ENCODE peak calls at places on chromosomes 1 and 21, in eight cellular contexts. C, K, Y, Q, P, S, H and J are unnamed samples.

GRCh38 chr1:2330511-2331199 is 60.7 kb downstream of the MORN1 start:
- DNase-seq in H (no peak), P (no peak), Q (no peak), K (no peak), S (no peak), C (no peak), Y (no peak), J (peak)

GRCh38 chr1:230167419-230167852 is 100.4 kb downstream of the GALNT2 start:
- DNase-seq in H (no peak), S (peak), Q (peak), K (peak), P (peak), Y (peak), C (peak), J (peak)

GRCh38 chr1:241591317-241591716 is 48.9 kb downstream of the CHML start:
- DNase-seq in Q (no peak), H (no peak), Y (no peak), S (no peak), C (no peak), K (no peak), P (no peak), J (no peak)

GRCh38 chr21:36075953-36076352 is 6.1 kb downstream of the CBR1 start:
- DNase-seq in C (no peak), Q (no peak), S (no peak), Y (no peak), K (no peak), H (no peak), P (no peak), J (no peak)

GRCh38 chr21:22062472-22063139 is 1064.4 kb downstream of the NCAM2 start:
- DNase-seq in Y (no peak), Q (no peak), K (no peak), H (no peak), P (no peak), C (no peak), S (no peak), J (no peak)

GRCh38 chr1:151222130-151222529 is 23.8 kb downstream of the PIP5K1A start:
- DNase-seq in Q (no peak), K (no peak), S (no peak), C (no peak), H (no peak), P (no peak), Y (no peak), J (no peak)

GRCh38 chr1:4778056-4778455 is 123.6 kb downstream of the AJAP1 start:
- DNase-seq in C (no peak), P (no peak), Q (no peak), K (peak), H (no peak), S (peak), Y (no peak), J (no peak)

GRCh38 chr1:8448906-8449661 is 131.2 kb downstream of the SLC45A1 start:
- DNase-seq in S (peak), Y (no peak), P (no peak), K (peak), C (no peak), Q (no peak), H (no peak), J (no peak)

GRCh38 chr1:91775227-91775626 is 110.7 kb downstream of the TGFBR3 start:
- DNase-seq in Q (no peak), K (no peak), C (no peak), S (no peak), P (no peak), Y (no peak), H (no peak), J (no peak)

GRCh38 chr21:31576428-31576827 is 83.1 kb upstream of the SOD1 start:
- DNase-seq in Q (no peak), S (no peak), P (no peak), K (no peak), Y (no peak), C (no peak), H (no peak), J (no peak)

GRCh38 chr21:31586118-31586517 is 73.4 kb upstream of the SOD1 start:
- DNase-seq in Y (no peak), S (no peak), P (no peak), K (peak), Q (no peak), C (no peak), H (no peak), J (no peak)

GRCh38 chr21:31577280-31577679 is 82.2 kb upstream of the SOD1 start:
- DNase-seq in Y (no peak), P (no peak), K (no peak), Q (no peak), C (no peak), S (no peak), H (no peak), J (no peak)

GRCh38 chr21:31580866-31581276 is 78.6 kb upstream of the SOD1 start:
- DNase-seq in Q (peak), Y (peak), P (peak), C (peak), K (peak), S (peak), H (peak), J (peak)
- TF ChIP-seq CTCF in Q (peak), Y (peak), P (peak), C (peak), K (peak), S (peak), H (peak), J (peak)

DNA sequence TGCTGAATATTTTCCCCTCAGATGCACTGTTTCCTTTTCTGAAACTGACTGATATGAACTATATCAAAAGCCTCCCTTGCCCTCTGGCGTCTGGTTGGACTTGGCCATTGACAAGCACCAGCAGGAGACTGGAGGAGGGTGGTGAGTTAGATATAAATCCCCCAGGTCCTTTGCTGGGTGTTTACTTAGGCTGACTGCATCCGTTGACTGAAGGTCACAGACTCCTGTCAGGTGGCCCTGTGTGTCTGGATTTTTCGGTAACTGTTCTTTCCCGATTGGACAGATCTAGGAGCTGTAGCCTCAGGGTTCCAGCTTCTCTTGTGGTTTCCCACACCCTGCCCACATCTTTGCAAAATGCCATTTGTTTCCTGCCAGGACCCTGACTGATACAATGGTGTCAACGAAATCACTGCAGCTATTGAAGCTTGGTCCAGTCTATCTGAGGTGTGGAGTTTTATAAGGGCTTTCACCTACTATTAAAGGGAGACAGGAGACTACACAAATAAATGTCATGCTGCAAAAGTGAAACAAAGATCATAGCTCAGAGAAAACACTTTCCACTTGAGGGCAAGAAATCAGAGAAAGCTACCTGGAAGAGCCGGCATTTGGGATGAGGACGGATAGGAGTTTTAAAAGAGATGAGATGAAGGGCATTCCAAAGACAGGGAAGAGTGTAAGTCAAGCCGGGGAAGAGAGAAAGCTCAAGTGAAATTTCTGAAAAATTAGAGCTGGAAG is 1.5 kb upstream of the MAGI3 start:
- DNase-seq in Q (peak), K (peak), C (no peak), H (no peak), P (peak), Y (no peak), S (peak), J (no peak)
- TF ChIP-seq CTCF in Q (no peak), K (no peak), C (no peak), H (peak), P (no peak), Y (no peak), S (no peak), J (no peak)

DNA sequence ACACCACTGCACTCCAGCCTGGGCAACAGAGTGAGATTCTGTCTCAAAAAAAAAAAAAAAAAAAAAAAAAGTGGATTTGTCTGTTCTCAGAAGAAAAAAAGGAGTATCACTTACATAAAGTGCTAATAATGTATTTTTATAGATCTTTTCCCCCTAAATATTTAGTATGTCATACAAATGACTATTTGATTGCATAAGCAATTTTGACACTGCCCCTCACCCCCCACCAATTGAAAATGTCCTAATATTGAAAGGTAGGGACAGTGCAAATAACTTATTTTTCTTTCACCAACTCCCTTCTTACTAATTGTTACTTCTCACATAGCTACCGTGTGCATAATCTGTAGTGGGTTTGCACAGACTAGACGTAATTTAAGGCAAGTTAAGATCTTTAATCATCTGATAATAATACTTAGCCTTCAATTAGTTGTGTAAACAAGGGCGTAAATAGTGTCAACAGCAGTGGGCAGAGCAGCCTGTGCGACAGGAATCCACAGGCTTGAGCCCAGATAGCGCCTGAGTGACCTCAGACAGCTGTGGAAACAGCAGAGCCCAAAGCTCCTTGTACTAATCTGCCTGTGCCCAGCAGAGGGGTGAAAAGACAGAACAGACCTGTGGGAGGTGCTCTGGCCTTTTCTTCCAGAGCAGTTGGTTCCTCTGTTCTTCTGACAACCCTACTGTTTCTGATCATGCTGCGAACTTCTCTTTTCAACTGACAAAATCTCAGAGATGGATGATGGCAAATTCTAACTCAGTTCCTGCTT is 4.5 kb upstream of the IER5 start:
- DNase-seq in H (no peak), C (peak), P (peak), Y (peak), K (peak), Q (peak), S (no peak), J (no peak)
- TF ChIP-seq CTCF in H (peak), C (peak), P (peak), Y (peak), K (peak), Q (peak), S (no peak), J (peak)

GRCh38 chr1:61208172-61208571 is 125.8 kb downstream of the NFIA start:
- DNase-seq in Q (no peak), S (no peak), K (no peak), Y (no peak), H (no peak), C (no peak), P (no peak), J (no peak)

GRCh38 chr1:61207416-61207815 is 125.1 kb downstream of the NFIA start:
- DNase-seq in P (no peak), H (no peak), C (no peak), Y (no peak), S (no peak), Q (no peak), K (no peak), J (no peak)

GRCh38 chr1:61213612-61214011 is 131.3 kb downstream of the NFIA start:
- DNase-seq in S (no peak), Q (no peak), Y (no peak), C (no peak), P (no peak), K (no peak), H (no peak), J (no peak)

GRCh38 chr1:61208815-61209214 is 126.5 kb downstream of the NFIA start:
- DNase-seq in P (no peak), K (no peak), Y (no peak), Q (no peak), H (no peak), S (no peak), C (no peak), J (no peak)

GRCh38 chr1:61210435-61211012 is 128.2 kb downstream of the NFIA start:
- DNase-seq in P (no peak), C (no peak), H (no peak), S (no peak), K (no peak), Y (no peak), Q (no peak), J (no peak)
- TF ChIP-seq CTCF in P (no peak), C (peak), H (peak), S (no peak), K (no peak), Y (peak), Q (no peak), J (no peak)

DNA sequence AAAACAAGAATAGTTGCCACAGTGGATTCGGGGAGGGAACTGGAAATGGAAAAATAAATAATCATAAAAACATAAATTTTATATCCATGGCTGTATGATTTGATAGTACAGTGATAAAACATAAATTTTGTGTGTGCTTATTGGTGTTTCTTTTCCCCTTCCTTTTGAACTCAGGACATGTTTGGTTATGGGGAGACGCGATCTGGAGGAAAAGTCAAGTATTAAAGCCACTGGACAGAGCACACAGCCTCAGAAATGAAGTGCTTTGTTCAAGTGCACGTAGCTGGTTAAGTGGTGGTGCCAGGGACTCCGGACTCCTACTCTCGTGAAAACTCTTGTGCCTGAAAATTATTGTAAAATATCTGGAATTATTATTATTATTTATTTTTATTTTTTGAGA is 9.7 kb upstream of the HMGCS2 start:
- DNase-seq in Q (no peak), P (no peak), K (no peak), H (no peak), C (no peak), Y (no peak), S (no peak), J (no peak)
- TF ChIP-seq CTCF in Q (no peak), P (no peak), K (no peak), H (no peak), C (no peak), Y (no peak), S (no peak), J (no peak)

GRCh38 chr1:204834329-204834728 is 36.3 kb upstream of the NFASC start:
- DNase-seq in H (no peak), C (no peak), Y (peak), K (no peak), S (no peak), P (no peak), Q (no peak), J (no peak)

GRCh38 chr1:204836856-204837255 is 33.8 kb upstream of the NFASC start:
- DNase-seq in S (no peak), H (no peak), C (no peak), Q (no peak), Y (no peak), P (no peak), K (no peak), J (no peak)

GRCh38 chr1:204841316-204841715 is 29.3 kb upstream of the NFASC start:
- DNase-seq in Q (no peak), Y (no peak), K (no peak), C (no peak), H (no peak), P (no peak), S (no peak), J (no peak)

GRCh38 chr1:204834752-204835151 is 35.9 kb upstream of the NFASC start:
- DNase-seq in S (no peak), C (no peak), P (no peak), Q (no peak), Y (no peak), H (no peak), K (no peak), J (no peak)

DNA sequence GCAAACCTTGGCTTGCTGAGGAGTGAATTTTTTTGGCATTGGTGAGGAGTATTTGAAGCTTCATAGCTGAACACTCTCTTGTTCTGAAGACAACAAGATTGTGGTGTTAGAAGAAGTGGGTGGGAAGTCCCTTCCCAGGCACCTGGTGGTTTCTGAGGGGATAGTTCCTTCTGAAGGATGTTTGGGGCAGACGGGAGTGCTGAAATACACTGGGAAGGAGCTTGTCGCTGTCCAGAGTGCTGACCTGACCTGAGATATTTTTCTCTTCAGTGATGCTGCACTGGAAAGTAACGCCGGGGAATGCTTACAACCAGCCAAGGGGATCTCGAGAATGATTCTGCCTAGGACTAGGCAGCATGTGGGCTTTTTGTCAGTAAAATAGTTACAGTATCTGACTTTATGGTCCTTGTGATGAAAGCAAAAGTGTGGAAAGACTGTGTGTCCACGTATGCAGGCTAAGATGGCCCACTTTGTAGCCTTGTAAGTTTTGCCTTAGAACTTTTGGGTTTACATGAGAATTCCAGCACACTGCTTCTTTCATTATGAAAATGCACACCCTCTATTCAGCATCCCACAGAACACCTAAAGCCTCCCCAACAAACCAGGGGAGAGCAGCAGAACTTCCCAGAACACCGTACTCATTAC is 33.1 kb upstream of the NFASC start:
- DNase-seq in S (peak), Y (peak), C (no peak), H (peak), K (peak), Q (peak), P (peak), J (peak)
- TF ChIP-seq CTCF in S (peak), Y (peak), C (no peak), H (no peak), K (peak), Q (no peak), P (no peak), J (no peak)

GRCh38 chr1:200493344-200493743 is 83.5 kb upstream of the ZNF281 start:
- DNase-seq in K (no peak), S (peak), H (no peak), P (no peak), Q (no peak), Y (no peak), C (no peak), J (no peak)
- TF ChIP-seq CTCF in K (no peak), S (no peak), H (no peak), P (no peak), Q (no peak), Y (no peak), C (no peak), J (no peak)

GRCh38 chr1:58948671-58949070 is 164.8 kb upstream of the JUN start:
- DNase-seq in K (no peak), S (no peak), Q (no peak), H (no peak), C (no peak), Y (no peak), P (no peak), J (no peak)

GRCh38 chr1:58949551-58950220 is 165.8 kb upstream of the JUN start:
- DNase-seq in P (no peak), K (no peak), Q (no peak), S (no peak), C (no peak), H (no peak), Y (no peak), J (no peak)

GRCh38 chr1:58946390-58946789 is 162.5 kb upstream of the JUN start:
- DNase-seq in H (no peak), Q (no peak), K (no peak), S (no peak), C (no peak), P (no peak), Y (no peak), J (no peak)

GRCh38 chr1:58950897-58951296 is 167.1 kb upstream of the JUN start:
- DNase-seq in H (no peak), Y (no peak), Q (no peak), S (no peak), K (no peak), P (no peak), C (no peak), J (no peak)
- TF ChIP-seq CTCF in H (no peak), Y (peak), Q (no peak), S (no peak), K (no peak), P (no peak), C (no peak), J (no peak)

DNA sequence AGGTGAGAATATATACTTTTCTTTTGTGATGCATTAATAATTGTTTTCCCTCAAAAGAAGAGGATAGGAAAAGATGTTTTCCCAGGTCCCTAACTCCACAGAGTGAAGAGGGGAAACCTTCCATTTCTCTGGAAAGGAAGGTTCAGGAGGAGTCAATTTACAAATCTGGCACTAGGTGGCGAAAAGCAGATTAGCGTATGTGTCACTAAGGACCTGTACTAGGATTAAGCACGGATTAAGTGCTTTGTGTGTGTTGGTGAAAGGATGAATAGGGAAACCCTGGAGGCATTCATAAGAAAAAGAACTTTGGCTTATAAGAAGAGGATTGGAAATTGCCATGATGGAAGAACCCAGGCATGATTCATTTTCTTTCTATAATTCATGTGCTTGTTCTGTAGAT is 410.1 kb upstream of the PLXNA2 start:
- DNase-seq in Y (peak), P (peak), C (peak), K (peak), Q (peak), S (peak), H (no peak), J (no peak)
- TF ChIP-seq CTCF in Y (peak), P (peak), C (peak), K (peak), Q (peak), S (peak), H (peak), J (peak)

GRCh38 chr1:110150330-110151174 is at the start of gene SLC6A17:
- DNase-seq in Q (no peak), C (peak), K (peak), P (peak), H (no peak), S (peak), Y (peak), J (no peak)
- TF ChIP-seq CTCF in Q (no peak), C (peak), K (no peak), P (no peak), H (peak), S (peak), Y (peak), J (no peak)